ENCODE peak calls at places on chromosomes 3 and 15, in six cellular contexts. Z is HepG2, A is A549, W is K562, U is GM12878, E is HCT116. R is an unnamed sample.

GRCh38 chr3:126263971-126264370 is 83.6 kb upstream of the ALDH1L1 start:
- DNase-seq in Z (no peak), A (no peak), W (no peak), U (no peak), E (no peak), R (no peak)

GRCh38 chr3:5553203-5553602 is 365.7 kb downstream of the EDEM1 start:
- DNase-seq in Z (no peak), A (no peak), W (no peak), U (no peak), E (no peak), R (no peak)

GRCh38 chr3:121894191-121894990 is at the start of gene SLC15A2:
- DNase-seq in Z (no peak), A (no peak), W (no peak), U (no peak), E (no peak), R (no peak)

GRCh38 chr3:11569156-11569741 is 74.5 kb downstream of the VGLL4 start:
- DNase-seq in Z (no peak), A (no peak), W (no peak), U (no peak), E (no peak), R (no peak)

GRCh38 chr3:23650371-23651140 is 155.2 kb upstream of the UBE2E1 start:
- DNase-seq in Z (no peak), A (peak), W (no peak), U (no peak), E (no peak), R (peak)

GRCh38 chr3:52357151-52358080 is 41.3 kb downstream of the DNAH1 start:
- DNase-seq in Z (no peak), A (no peak), W (no peak), U (no peak), E (no peak), R (no peak)

GRCh38 chr3:192892981-192893827 is 24.5 kb downstream of the MB21D2 start:
- DNase-seq in Z (no peak), A (peak), W (peak), U (peak), E (peak), R (no peak)

GRCh38 chr3:152720941-152721718 is 113.8 kb upstream of the P2RY1 start:
- DNase-seq in Z (no peak), A (no peak), W (no peak), U (no peak), E (no peak), R (no peak)

GRCh38 chr15:101348643-101349496 is 53.8 kb upstream of the SNRPA1 start:
- DNase-seq in Z (no peak), A (peak), W (no peak), U (no peak), E (no peak), R (no peak)

GRCh38 chr3:52194541-52195296 is 3.2 kb upstream of the ALAS1 start:
- DNase-seq in Z (no peak), A (no peak), W (no peak), U (no peak), E (no peak), R (no peak)

GRCh38 chr15:33022629-33023028 is 171.9 kb downstream of the FMN1 start:
- DNase-seq in Z (no peak), A (no peak), W (no peak), U (no peak), E (no peak), R (no peak)

GRCh38 chr3:56916697-56917336 is 115.1 kb upstream of the ARHGEF3 start:
- DNase-seq in Z (no peak), A (no peak), W (no peak), U (no peak), E (no peak), R (no peak)

GRCh38 chr15:64599716-64600115 is 139.3 kb downstream of the ZNF609 start:
- DNase-seq in Z (no peak), A (peak), W (no peak), U (no peak), E (no peak), R (no peak)

GRCh38 chr15:65550681-65551098 is 20.4 kb downstream of the HACD3 start:
- DNase-seq in Z (no peak), A (no peak), W (peak), U (no peak), E (no peak), R (no peak)

GRCh38 chr15:51004103-51004536 is 90.6 kb downstream of the TNFAIP8L3 start:
- DNase-seq in Z (no peak), A (peak), W (peak), U (no peak), E (no peak), R (peak)

GRCh38 chr3:150414273-150414672 is 6.2 kb downstream of the TSC22D2 start:
- DNase-seq in Z (peak), A (no peak), W (peak), U (no peak), E (no peak), R (no peak)

GRCh38 chr15:77187751-77188464 is 117.0 kb upstream of the TSPAN3 start:
- DNase-seq in Z (no peak), A (no peak), W (peak), U (peak), E (no peak), R (peak)
- TF ChIP-seq REST in Z (no peak), A (no peak), W (no peak), U (no peak), E (no peak), R (no peak)

GRCh38 chr3:133870822-133871221 is 24.9 kb downstream of the RAB6B start:
- DNase-seq in Z (no peak), A (no peak), W (no peak), U (no peak), E (no peak), R (no peak)
- TF ChIP-seq REST in Z (no peak), A (no peak), W (no peak), U (no peak), E (no peak), R (no peak)

GRCh38 chr3:59777559-59778178 is 727.8 kb upstream of the CFAP20DC start:
- DNase-seq in Z (no peak), A (no peak), W (no peak), U (no peak), E (no peak), R (peak)

GRCh38 chr3:59773970-59774369 is 724.1 kb upstream of the CFAP20DC start:
- DNase-seq in Z (no peak), A (no peak), W (no peak), U (no peak), E (no peak), R (no peak)

GRCh38 chr3:59774613-59775012 is 724.8 kb upstream of the CFAP20DC start:
- DNase-seq in Z (no peak), A (no peak), W (no peak), U (no peak), E (no peak), R (no peak)

GRCh38 chr3:59775106-59775505 is 725.3 kb upstream of the CFAP20DC start:
- DNase-seq in Z (no peak), A (no peak), W (no peak), U (no peak), E (no peak), R (no peak)

GRCh38 chr3:59775781-59776270 is 726.0 kb upstream of the CFAP20DC start:
- DNase-seq in Z (no peak), A (no peak), W (no peak), U (no peak), E (no peak), R (no peak)
- TF ChIP-seq REST in Z (no peak), A (no peak), W (no peak), U (no peak), E (no peak), R (no peak)

GRCh38 chr3:169454823-169455222 is 208.7 kb downstream of the MECOM start:
- DNase-seq in Z (no peak), A (no peak), W (no peak), U (no peak), E (no peak), R (no peak)
- TF ChIP-seq REST in Z (no peak), A (no peak), W (no peak), U (no peak), E (no peak), R (no peak)

GRCh38 chr15:38930851-38931572 is 366.4 kb upstream of the RASGRP1 start:
- DNase-seq in Z (no peak), A (no peak), W (no peak), U (no peak), E (no peak), R (no peak)

DNA sequence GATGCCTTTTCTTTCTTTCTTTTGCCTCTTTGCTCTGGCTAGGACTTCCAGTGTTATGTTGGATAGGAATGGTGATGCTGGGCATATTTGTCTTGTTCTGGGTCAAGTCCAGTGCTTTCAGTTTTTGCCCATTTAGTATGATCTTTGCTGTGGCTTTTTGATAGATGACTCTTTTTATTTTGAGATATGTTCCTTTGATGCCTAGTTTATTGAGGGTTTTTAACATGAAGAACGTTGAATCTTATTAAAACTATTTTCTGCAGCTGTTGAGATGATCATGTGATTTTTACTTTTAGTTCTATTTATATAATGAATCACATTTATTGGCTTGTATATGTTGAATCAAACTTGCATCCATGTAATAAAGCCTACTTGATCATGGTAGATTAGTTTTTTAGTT is 363.8 kb upstream of the RASGRP1 start:
- DNase-seq in Z (no peak), A (no peak), W (no peak), U (no peak), E (no peak), R (no peak)
- TF ChIP-seq REST in Z (no peak), A (no peak), W (no peak), U (no peak), E (no peak), R (no peak)